ENCODE peak calls at places on chromosomes 6 and 20, in six cellular contexts. J, Q, N, K, C and S are unnamed samples.

GRCh38 chr6:89145461-89145961 is 344 bp upstream of the PM20D2 start:
- DNase-seq in K (peak), J (peak), N (no peak), C (no peak), Q (no peak), S (no peak)

GRCh38 chr20:25462166-25462565 is 54.7 kb downstream of the GINS1 start:
- DNase-seq in C (no peak), N (no peak), J (no peak), Q (no peak), K (no peak), S (no peak)

GRCh38 chr20:39358052-39358451 is 395.9 kb downstream of the DHX35 start:
- DNase-seq in Q (no peak), N (no peak), K (no peak), C (no peak), J (no peak), S (peak)

GRCh38 chr6:33082702-33083101 is 6.9 kb downstream of the HLA-DPB1 start:
- DNase-seq in Q (no peak), C (no peak), J (peak), N (peak), K (no peak), S (no peak)

GRCh38 chr6:144413418-144413817 is 128.3 kb downstream of the UTRN start:
- DNase-seq in K (no peak), C (no peak), N (no peak), Q (no peak), J (no peak), S (no peak)

GRCh38 chr20:25623225-25623735 is 534 bp downstream of the NANP start:
- DNase-seq in J (peak), C (peak), Q (no peak), N (peak), K (peak), S (peak)

GRCh38 chr6:85669735-85670194 is 27.1 kb upstream of the SYNCRIP start:
- DNase-seq in N (no peak), J (peak), K (peak), Q (no peak), C (no peak), S (no peak)

GRCh38 chr6:169233181-169233580 is 20.5 kb downstream of the THBS2 start:
- DNase-seq in Q (no peak), J (no peak), K (no peak), N (no peak), C (no peak), S (peak)

GRCh38 chr6:132506461-132506860 is 6.5 kb downstream of the STX7 start:
- DNase-seq in J (no peak), K (no peak), C (no peak), Q (no peak), N (no peak), S (no peak)

GRCh38 chr20:60447703-60448102 is 489.5 kb downstream of the CDH26 start:
- DNase-seq in K (no peak), J (no peak), C (no peak), N (no peak), Q (no peak), S (no peak)

GRCh38 chr6:6218246-6219085 is 102.0 kb downstream of the F13A1 start:
- DNase-seq in Q (no peak), N (no peak), K (no peak), J (peak), C (no peak), S (no peak)

GRCh38 chr6:155247618-155248017 is 16.2 kb upstream of the CLDN20 start:
- DNase-seq in Q (no peak), C (no peak), N (no peak), K (no peak), J (no peak), S (no peak)

GRCh38 chr6:18795726-18796125 is 408.6 kb downstream of the RNF144B start:
- DNase-seq in C (no peak), K (no peak), J (no peak), Q (no peak), N (no peak), S (no peak)

GRCh38 chr6:149925974-149926777 is 3.3 kb upstream of the RAET1G start:
- DNase-seq in C (peak), J (peak), Q (peak), K (peak), N (peak), S (peak)

GRCh38 chr6:159104931-159105330 is 60.1 kb upstream of the TAGAP start:
- DNase-seq in Q (no peak), N (no peak), C (no peak), K (no peak), J (no peak), S (peak)
- H3K4me3 ChIP-seq in Q (no peak), N (no peak), C (no peak), K (no peak), J (no peak), S (no peak)

GRCh38 chr20:49982072-49982345 is 771 bp upstream of the SNAI1 start:
- DNase-seq in Q (no peak), K (no peak), N (no peak), C (no peak), J (no peak), S (no peak)

GRCh38 chr20:49980140-49981008 is 2.4 kb upstream of the SNAI1 start:
- DNase-seq in C (no peak), K (no peak), N (no peak), Q (no peak), J (no peak), S (no peak)

GRCh38 chr20:49982346-49983122 is at the start of gene SNAI1:
- DNase-seq in J (peak), N (peak), Q (peak), K (peak), C (peak), S (peak)

GRCh38 chr20:49983123-49983847 is 505 bp downstream of the SNAI1 start:
- DNase-seq in K (no peak), N (no peak), Q (no peak), C (no peak), J (no peak), S (no peak)

DNA sequence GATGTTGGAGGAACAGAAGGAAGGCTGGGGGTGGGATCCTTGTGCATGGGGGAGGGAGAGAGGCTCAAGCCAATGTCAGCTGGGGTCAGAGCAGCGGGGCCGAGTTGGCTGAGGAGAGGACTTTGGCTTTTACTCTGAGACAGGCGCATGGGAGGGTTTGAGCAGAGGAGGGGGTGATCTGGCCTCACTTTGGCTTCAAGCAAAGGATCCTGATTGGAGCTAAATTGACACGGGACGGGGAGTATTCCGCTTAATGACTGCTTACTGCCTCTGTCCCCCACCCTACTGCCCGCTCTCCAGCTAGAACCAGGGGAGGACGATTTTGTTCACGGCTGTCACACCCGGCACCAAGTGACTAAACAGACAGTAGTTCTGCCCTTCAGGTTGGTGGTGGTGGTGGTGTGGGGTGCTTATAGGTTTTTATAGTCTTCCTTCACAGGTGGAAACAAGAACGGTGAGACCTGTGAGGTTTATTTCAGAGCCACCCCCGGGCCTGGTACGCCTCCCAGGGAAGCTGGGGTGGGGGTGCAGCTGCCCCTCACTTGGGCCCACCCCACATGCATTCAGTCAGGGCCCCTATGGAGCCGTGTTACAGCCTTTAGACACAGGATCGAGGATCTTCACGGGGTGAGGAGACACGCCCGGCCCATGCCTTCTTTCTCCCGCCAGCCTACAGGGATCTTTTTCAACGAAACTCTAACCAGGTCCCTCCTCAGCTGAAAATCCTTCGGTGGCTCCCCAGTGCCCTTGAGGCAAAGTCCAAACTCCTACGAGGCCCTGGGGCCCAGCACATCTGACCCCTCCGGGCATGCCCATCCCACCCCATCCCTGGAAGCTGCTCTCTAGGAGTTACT is 1.3 kb upstream of the SNAI1 start:
- DNase-seq in Q (no peak), C (no peak), J (no peak), K (no peak), N (no peak), S (no peak)
- H3K4me3 ChIP-seq in Q (no peak), C (no peak), J (no peak), K (no peak), N (no peak), S (no peak)

GRCh38 chr20:19260412-19261090 is 48.1 kb downstream of the SLC24A3 start:
- DNase-seq in J (no peak), N (no peak), Q (no peak), K (peak), C (no peak), S (no peak)
- H3K4me3 ChIP-seq in J (no peak), N (no peak), Q (no peak), K (no peak), C (no peak), S (no peak)

GRCh38 chr20:56627122-56628014 is 1.7 kb upstream of the TFAP2C start:
- DNase-seq in N (no peak), C (no peak), K (no peak), Q (no peak), J (no peak), S (no peak)
- H3K4me3 ChIP-seq in N (peak), C (peak), K (no peak), Q (no peak), J (no peak), S (no peak)

GRCh38 chr6:111563581-111563980 is 42.1 kb downstream of the TRAF3IP2 start:
- DNase-seq in C (no peak), J (no peak), Q (no peak), N (no peak), K (no peak), S (no peak)

GRCh38 chr6:111566222-111566717 is 39.4 kb downstream of the TRAF3IP2 start:
- DNase-seq in K (no peak), C (no peak), N (no peak), J (no peak), Q (no peak), S (no peak)

GRCh38 chr6:111564482-111564945 is 41.2 kb downstream of the TRAF3IP2 start:
- DNase-seq in C (no peak), K (no peak), Q (no peak), J (peak), N (peak), S (peak)

GRCh38 chr6:111566873-111567517 is 38.7 kb downstream of the TRAF3IP2 start:
- DNase-seq in Q (no peak), N (no peak), K (peak), C (no peak), J (no peak), S (no peak)

DNA sequence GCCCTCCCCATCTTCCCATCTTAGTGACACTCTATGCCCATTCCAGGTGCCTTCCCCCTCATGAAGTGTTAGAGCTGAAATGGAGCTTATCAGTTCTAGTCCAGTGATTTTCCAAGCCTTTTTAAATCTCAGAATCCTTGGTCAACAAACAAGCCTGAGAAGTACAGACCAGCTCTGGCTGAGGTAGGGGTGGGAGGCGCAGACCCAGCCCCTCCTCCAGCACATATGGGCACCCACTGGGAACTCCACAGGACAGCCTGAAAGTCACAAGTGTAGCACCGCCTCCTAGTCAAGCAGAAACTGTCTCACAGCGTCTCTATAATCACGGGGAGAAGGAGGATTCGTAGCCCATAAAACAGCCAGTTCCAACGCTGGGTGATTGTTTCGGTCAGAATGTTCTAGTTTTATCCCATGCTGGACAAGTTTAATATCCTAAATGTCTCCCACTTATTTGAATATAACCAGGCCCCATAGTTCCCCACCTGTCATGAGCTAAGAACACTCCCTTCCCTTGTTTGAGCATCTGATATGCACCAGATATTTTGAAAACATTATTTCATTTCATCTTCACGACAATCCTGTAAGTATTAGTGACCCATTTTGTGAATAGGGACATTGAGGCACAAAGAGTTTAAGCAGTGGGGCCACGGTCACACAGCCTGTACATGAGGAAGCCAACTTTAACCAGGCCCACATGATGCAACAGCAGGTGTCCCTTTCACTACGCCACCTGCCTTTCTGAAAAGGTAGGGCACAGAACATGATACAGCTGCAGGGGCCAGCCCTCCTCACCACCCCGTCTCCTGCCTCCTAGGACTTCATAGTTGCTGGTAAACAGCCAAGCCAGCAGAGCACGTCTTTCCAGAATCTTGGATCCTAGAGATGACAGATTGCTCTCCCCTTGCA is 40.1 kb downstream of the TRAF3IP2 start:
- DNase-seq in J (no peak), N (no peak), C (no peak), K (no peak), Q (no peak), S (no peak)
- H3K4me3 ChIP-seq in J (no peak), N (no peak), C (no peak), K (no peak), Q (no peak), S (no peak)

GRCh38 chr6:79076160-79076559 is 1.9 kb downstream of the PHIP start:
- DNase-seq in K (no peak), N (no peak), Q (no peak), C (no peak), J (peak), S (no peak)
- H3K4me3 ChIP-seq in K (peak), N (peak), Q (peak), C (peak), J (peak), S (peak)